ENCODE peak calls at places on chromosomes 1 and 21, in four cellular contexts. Z is K562, S is GM12878, H is HepG2. Y is an unnamed sample.

GRCh38 chr1:34781071-34781843 is at the start of gene GJB3:
- DNase-seq in Z (no peak), S (no peak), H (no peak), Y (peak; percentile 61)

GRCh38 chr1:222310830-222311229 is 237.1 kb downstream of the HHIPL2 start:
- DNase-seq in H (no peak), Z (no peak), S (no peak), Y (no peak)

GRCh38 chr1:221097479-221098281 is 218.4 kb downstream of the HLX start:
- DNase-seq in S (no peak), Z (no peak), H (no peak), Y (no peak)

GRCh38 chr1:147641291-147641690 is 29.0 kb downstream of the ACP6 start:
- DNase-seq in H (no peak), S (no peak), Z (no peak), Y (no peak)

GRCh38 chr21:25722631-25723030 is 12.1 kb downstream of the ATP5PF start:
- DNase-seq in Z (no peak), H (no peak), S (no peak), Y (no peak)

GRCh38 chr1:39268906-39269305 is 64.4 kb downstream of the MACF1 start:
- DNase-seq in Z (no peak), S (no peak), H (no peak), Y (peak; percentile 42)

GRCh38 chr1:60989745-60990718 is 92.3 kb upstream of the NFIA start:
- DNase-seq in S (no peak), H (no peak), Z (no peak), Y (no peak)

GRCh38 chr1:11615109-11615508 is 39.1 kb downstream of the FBXO2 start:
- DNase-seq in S (no peak), Z (peak; percentile 47), H (no peak), Y (no peak)

GRCh38 chr1:26730695-26731094 is 34.9 kb downstream of the ARID1A start:
- DNase-seq in S (no peak), H (no peak), Z (no peak), Y (no peak)

GRCh38 chr1:205954819-205955404 is 11.7 kb upstream of the SLC26A9 start:
- DNase-seq in H (no peak), Z (no peak), S (no peak), Y (no peak)

GRCh38 chr1:51989582-51990477 is 670 bp downstream of the RAB3B start:
- DNase-seq in H (no peak), S (no peak), Z (no peak), Y (peak; percentile 50)

GRCh38 chr1:21254335-21254951 is 35.8 kb downstream of the ECE1 start:
- DNase-seq in S (no peak), Z (no peak), H (no peak), Y (no peak)

GRCh38 chr1:53326598-53327182 is 1.2 kb downstream of the LRP8 start:
- DNase-seq in Z (peak; percentile 65), S (no peak), H (no peak), Y (no peak)

GRCh38 chr1:34885405-34886247 is 26.1 kb upstream of the SMIM12 start:
- DNase-seq in H (no peak), Z (peak; percentile 48), S (no peak), Y (peak; percentile 88)

GRCh38 chr1:119324198-119324597 is 44.4 kb upstream of the HAO2 start:
- DNase-seq in Z (no peak), H (no peak), S (peak; percentile 34), Y (no peak)

GRCh38 chr1:221478050-221478949 is 263.6 kb downstream of the DUSP10 start:
- DNase-seq in H (peak; percentile 12), Z (peak; percentile 53), S (peak; percentile 36), Y (peak; percentile 65)

GRCh38 chr1:227323164-227323955 is 5.1 kb upstream of the CDC42BPA start:
- DNase-seq in S (no peak), Z (no peak), H (no peak), Y (no peak)

GRCh38 chr1:8871539-8871935 is 6.9 kb downstream of the ENO1 start:
- DNase-seq in Z (no peak), S (no peak), H (no peak), Y (peak; percentile 57)

GRCh38 chr1:37622131-37622530 is 12.6 kb downstream of the RSPO1 start:
- DNase-seq in Z (peak; percentile 41), S (no peak), H (no peak), Y (peak; percentile 38)

GRCh38 chr1:7290971-7291970 is 479.8 kb upstream of the VAMP3 start:
- DNase-seq in H (no peak), S (no peak), Z (no peak), Y (no peak)

GRCh38 chr1:42420911-42421585 is 34.8 kb downstream of the ZMYND12 start:
- DNase-seq in Z (no peak), H (no peak), S (no peak), Y (no peak)

GRCh38 chr1:1124786-1125642 is 9.1 kb upstream of the C1orf159 start:
- DNase-seq in Z (no peak), S (no peak), H (peak; percentile 93), Y (peak; percentile 10)

GRCh38 chr1:61254629-61255323 is 172.4 kb downstream of the NFIA start:
- DNase-seq in H (no peak), S (no peak), Z (no peak), Y (no peak)

GRCh38 chr1:21264913-21265312 is 25.4 kb downstream of the ECE1 start:
- DNase-seq in Z (no peak), S (no peak), H (no peak), Y (no peak)

GRCh38 chr1:44315521-44315920 is 39.5 kb downstream of the ERI3 start:
- DNase-seq in Z (no peak), S (no peak), H (no peak), Y (no peak)

DNA sequence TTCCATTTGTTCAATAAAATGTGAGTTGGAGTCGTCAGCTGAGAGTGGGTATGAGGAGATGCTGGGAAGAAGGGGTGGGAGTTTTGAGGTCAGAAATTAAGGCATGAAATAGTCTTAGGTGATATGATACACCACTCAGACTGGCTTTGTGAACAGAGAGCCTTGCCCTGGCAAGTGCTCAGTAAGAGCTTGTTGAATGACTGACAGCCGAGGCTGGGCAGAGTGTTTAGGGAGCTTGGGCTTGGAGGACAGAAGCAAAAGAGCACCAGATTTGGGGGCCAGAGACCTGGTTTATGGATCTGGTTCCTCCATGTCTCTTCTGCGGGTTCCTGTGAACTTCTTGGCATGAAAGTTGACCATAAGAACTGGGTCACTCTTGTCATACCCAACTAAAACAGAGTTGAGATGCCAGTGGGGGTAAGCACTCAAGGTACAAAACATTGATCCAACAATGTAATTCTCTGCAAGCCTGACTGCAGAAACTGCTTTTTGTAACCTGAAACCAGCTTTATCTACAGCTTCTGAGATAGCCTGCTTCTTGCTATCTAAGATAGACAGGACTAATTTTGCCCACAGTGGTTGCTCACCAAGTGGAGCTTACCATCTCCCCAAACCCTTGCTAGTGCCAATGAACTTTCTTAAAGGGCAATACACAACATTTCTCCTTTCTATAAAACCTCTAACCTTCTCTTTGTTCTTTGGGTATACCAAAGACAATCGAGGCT is 126.4 kb downstream of the TENT5C start:
- DNase-seq in S (no peak), Z (peak; percentile 37), H (no peak), Y (no peak)
- TF ChIP-seq CREM in S (no peak), Z (no peak), H (no peak), Y (no peak)

DNA sequence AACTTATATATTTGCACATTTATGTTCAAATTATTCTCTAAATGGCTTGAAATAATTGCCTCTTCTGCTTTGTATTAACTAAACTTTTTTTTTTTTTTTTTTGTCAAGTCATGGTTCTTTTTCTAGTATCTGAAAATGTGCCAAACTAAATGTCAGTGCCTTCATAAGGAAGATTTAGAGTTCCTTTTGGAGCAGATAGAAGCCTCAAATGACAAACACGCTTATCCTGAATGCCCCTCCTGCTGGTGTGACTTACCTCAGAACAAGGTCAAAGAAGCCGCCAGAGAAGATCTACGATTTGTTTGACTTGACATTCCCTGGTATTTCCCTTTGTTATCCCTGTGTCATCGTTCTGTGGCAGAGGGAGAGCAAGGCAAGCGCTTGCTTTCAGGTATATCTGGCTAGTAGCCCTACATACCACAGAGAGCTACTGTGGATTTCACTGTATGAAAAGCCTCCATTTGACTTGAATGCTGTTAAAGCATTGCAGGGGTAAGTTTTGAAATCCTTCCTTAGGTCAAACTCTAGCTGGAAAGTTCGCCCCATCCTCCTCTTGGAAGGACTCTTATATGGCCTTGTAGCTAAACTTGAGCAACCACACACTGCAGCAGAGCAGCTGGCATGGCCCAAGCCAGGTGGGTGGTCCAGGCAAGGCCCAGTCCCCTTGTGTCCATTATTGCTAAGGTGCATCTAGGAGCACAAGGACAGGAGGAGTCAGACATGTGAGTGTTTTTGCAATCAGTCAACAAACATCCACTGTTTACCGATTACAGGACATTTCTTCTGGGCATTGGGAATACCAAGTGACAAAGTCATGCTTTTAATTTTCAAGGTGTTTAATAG is 285.4 kb upstream of the USP25 start:
- DNase-seq in H (peak; percentile 98), S (no peak), Z (no peak), Y (peak; percentile 11)
- TF ChIP-seq TCF7 in H (peak; percentile 95), S (no peak), Z (no peak), Y (no peak)

GRCh38 chr1:19804786-19805390 is 5.2 kb upstream of the TMCO4 start:
- DNase-seq in S (no peak), Z (no peak), H (no peak), Y (no peak)

GRCh38 chr1:19812875-19813650 is 2.0 kb downstream of the RNF186 start:
- DNase-seq in H (no peak), S (no peak), Z (no peak), Y (no peak)

GRCh38 chr1:19811206-19811851 is 3.8 kb downstream of the RNF186 start:
- DNase-seq in S (no peak), Z (peak; percentile 72), H (peak; percentile 50), Y (peak; percentile 72)

GRCh38 chr1:19809044-19809750 is 5.9 kb downstream of the RNF186 start:
- DNase-seq in H (no peak), S (no peak), Z (no peak), Y (no peak)

DNA sequence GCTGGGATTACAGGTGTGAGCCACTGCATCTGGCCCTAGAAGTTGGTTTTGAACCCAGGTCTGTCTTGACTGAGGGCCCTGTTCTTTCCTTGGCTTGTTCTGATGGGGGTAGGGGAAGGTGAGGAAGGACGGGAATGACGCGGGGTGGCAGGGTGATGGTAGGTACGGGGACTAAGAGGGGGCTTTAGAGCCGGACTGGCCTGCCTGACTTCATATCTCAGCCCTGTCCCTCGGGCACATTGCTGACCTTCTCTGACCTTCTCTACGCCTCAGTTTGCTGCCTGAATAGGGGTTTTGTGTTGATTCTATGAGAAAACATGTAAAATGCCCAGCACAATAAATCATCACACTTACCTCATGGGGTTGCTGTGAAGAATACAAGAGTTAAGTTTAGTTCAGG is 6.7 kb downstream of the RNF186 start:
- DNase-seq in Z (no peak), H (no peak), S (no peak), Y (no peak)
- TF ChIP-seq CREM in Z (no peak), H (no peak), S (no peak), Y (no peak)

DNA sequence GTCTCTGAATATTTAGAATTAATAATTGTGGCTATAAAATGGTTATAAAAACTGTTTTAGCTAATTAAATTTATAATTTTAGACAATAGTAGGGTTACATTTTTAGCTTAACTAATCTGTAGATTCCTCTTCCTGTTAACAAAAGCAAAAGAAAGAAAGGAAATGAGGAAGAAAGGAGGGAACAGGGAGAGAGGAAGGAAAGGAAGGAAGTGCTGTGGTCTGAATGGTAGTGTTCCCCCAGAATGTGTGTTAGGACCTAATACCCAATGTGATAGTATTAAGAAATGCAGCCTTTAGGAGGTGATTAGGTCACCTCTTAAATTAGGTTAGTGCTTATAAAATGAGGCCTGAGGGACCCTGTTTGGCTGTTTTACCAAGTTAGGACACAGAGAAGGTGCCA is 136.9 kb upstream of the SAMSN1 start:
- DNase-seq in S (no peak), Z (no peak), H (no peak), Y (no peak)
- TF ChIP-seq TCF7 in S (no peak), Z (no peak), H (no peak), Y (no peak)

GRCh38 chr1:55204997-55205396 is 10.2 kb downstream of the USP24 start:
- DNase-seq in H (peak; percentile 15), Z (peak; percentile 65), S (no peak), Y (no peak)
- TF ChIP-seq CREM in H (no peak), Z (no peak), S (no peak), Y (no peak)

GRCh38 chr1:15347182-15347581 is 62.5 kb upstream of the EFHD2 start:
- DNase-seq in H (no peak), S (no peak), Z (no peak), Y (no peak)
- TF ChIP-seq TCF7 in H (no peak), S (no peak), Z (no peak), Y (no peak)